ENCODE peak calls at places on chromosomes 11 and 22, in seven cellular contexts. O is GM12878, S is SK-N-SH, I is H1, B is HCT116, N is HepG2, J is K562. D is an unnamed sample.

GRCh38 chr22:47178339-47178738 is 415.9 kb downstream of the TBC1D22A start:
- DNase-seq in O (no peak), S (no peak), I (no peak), B (no peak), N (no peak), J (no peak), D (no peak)

GRCh38 chr11:110430267-110431211 is 791 bp downstream of the FDX1 start:
- DNase-seq in O (peak), S (no peak), I (no peak), B (no peak), N (peak), J (no peak), D (peak)

GRCh38 chr11:77197626-77198320 is 69.7 kb downstream of the MYO7A start:
- DNase-seq in O (no peak), S (no peak), I (no peak), B (no peak), N (no peak), J (no peak), D (no peak)

GRCh38 chr22:36151006-36151595 is 9.5 kb downstream of the APOL3 start:
- DNase-seq in O (no peak), S (no peak), I (no peak), B (no peak), N (no peak), J (no peak), D (no peak)

GRCh38 chr22:26981111-26981510 is 323.7 kb downstream of the MIAT start:
- DNase-seq in O (no peak), S (no peak), I (no peak), B (no peak), N (no peak), J (no peak), D (no peak)

GRCh38 chr11:34926831-34927132 is 10.4 kb downstream of the PDHX start:
- DNase-seq in O (no peak), S (no peak), I (no peak), B (no peak), N (no peak), J (no peak), D (no peak)

GRCh38 chr11:78840190-78840589 is 265.5 kb upstream of the NARS2 start:
- DNase-seq in O (no peak), S (peak), I (no peak), B (no peak), N (no peak), J (no peak), D (no peak)

GRCh38 chr22:44828193-44828592 is 75.8 kb downstream of the ARHGAP8 start:
- DNase-seq in O (no peak), S (peak), I (no peak), B (no peak), N (no peak), J (peak), D (no peak)

GRCh38 chr11:11387201-11387600 is 34.2 kb upstream of the CSNK2A3 start:
- DNase-seq in O (no peak), S (no peak), I (no peak), B (no peak), N (no peak), J (no peak), D (no peak)

GRCh38 chr11:45087301-45087700 is 59.1 kb upstream of the PRDM11 start:
- DNase-seq in O (no peak), S (no peak), I (no peak), B (no peak), N (no peak), J (no peak), D (no peak)

GRCh38 chr11:64164392-64165312 is 1.3 kb downstream of the MACROD1 start:
- DNase-seq in O (no peak), S (no peak), I (no peak), B (no peak), N (peak), J (no peak), D (peak)

GRCh38 chr22:19543970-19544708 is 19.9 kb upstream of the CLDN5 start:
- DNase-seq in O (no peak), S (peak), I (no peak), B (no peak), N (peak), J (peak), D (no peak)

GRCh38 chr11:63937713-63938480 is 905 bp upstream of the NAA40 start:
- DNase-seq in O (no peak), S (peak), I (no peak), B (no peak), N (no peak), J (peak), D (peak)

GRCh38 chr22:17368727-17369552 is at the start of gene CECR2:
- DNase-seq in O (peak), S (peak), I (peak), B (peak), N (no peak), J (peak), D (peak)

DNA sequence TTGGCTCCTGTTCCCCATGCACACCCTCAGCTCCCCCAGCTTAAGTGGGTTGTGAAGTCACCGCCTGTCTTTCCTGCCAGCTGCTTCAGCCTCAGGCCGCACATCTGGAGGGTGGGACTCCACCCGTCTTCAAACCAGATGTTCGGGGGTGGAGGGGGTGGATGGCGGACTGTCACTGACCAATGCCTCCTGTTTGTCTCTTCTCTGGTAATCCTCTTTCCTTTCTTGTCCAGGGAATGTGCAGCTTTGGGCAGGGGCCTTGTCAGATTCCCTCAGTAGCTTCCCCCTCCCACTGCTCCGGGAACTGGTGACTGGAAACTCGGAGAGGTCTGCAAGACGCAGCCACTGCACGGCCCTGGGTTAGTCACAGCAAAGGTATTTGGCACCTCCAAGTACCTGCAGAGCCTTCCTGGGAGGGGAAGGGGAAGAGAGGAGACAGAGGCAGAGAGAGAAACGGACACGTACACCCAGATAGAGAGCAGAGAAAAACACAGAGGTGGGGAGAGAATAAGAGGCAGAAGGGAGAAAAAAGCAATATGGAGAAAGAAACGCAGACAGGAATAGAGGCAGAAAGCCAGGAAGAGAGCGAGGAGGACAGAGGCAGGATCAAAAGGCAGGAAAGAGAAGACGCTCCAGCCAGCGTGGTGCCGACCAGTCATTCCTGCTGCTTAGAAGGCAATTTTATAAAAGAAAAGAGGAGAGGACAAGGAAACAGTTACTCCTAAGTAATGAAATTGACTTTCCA is 56.1 kb upstream of the TIMP3 start:
- DNase-seq in O (no peak), S (peak), I (peak), B (peak), N (no peak), J (no peak), D (peak)
- TF ChIP-seq JUND in O (no peak), S (no peak), I (no peak), B (peak), N (no peak), J (no peak), D (no peak)

DNA sequence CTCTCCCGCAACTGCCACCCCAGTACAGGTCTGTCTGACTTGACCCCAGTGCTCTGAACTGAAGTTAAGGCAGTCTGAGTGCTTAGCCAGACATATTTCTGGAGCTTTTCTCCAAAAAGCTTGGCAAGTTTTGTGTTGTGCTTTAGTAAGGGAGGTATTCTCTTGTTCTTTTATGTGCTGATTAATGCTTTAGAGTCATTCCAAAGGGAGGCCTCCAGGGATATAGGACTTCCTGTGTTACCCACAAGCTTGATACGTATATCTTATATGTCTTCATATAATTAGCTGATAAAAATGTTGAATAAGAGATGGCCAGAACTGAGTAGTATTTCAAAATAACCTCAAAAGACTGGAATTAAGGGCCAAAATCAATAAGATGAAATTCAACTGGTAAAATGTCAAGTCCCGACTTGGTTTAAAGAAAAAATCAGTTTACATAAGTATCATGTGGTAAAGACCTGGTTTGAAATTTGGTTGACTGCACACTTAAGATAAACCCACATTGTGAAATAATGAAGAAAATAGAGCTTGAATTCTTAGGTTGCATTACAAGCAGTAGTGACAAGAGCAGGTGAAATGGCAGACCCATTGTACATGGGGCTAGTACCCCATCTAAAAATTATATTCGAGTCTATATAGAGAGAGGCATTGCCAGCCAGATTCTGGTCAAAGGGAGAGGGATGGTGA is 226.9 kb downstream of the SNX19 start:
- DNase-seq in O (no peak), S (no peak), I (no peak), B (no peak), N (no peak), J (no peak), D (no peak)
- TF ChIP-seq JUND in O (no peak), S (no peak), I (no peak), B (no peak), N (no peak), J (no peak), D (no peak)

GRCh38 chr22:43126506-43127165 is 16.1 kb downstream of the BIK start:
- DNase-seq in O (no peak), S (peak), I (no peak), B (peak), N (peak), J (peak), D (no peak)
- TF ChIP-seq JUND in O (no peak), S (no peak), I (no peak), B (peak), N (peak), J (no peak), D (no peak)

GRCh38 chr11:2587976-2588748 is 111.6 kb downstream of the KCNQ1OT1 start:
- DNase-seq in O (no peak), S (peak), I (no peak), B (no peak), N (no peak), J (no peak), D (no peak)

GRCh38 chr11:2587132-2587930 is 112.5 kb downstream of the KCNQ1OT1 start:
- DNase-seq in O (no peak), S (peak), I (no peak), B (no peak), N (no peak), J (no peak), D (no peak)

GRCh38 chr11:2590131-2590950 is 109.5 kb downstream of the KCNQ1OT1 start:
- DNase-seq in O (no peak), S (peak), I (no peak), B (no peak), N (no peak), J (no peak), D (no peak)

GRCh38 chr11:2589538-2589934 is 110.3 kb downstream of the KCNQ1OT1 start:
- DNase-seq in O (no peak), S (peak), I (no peak), B (no peak), N (no peak), J (no peak), D (no peak)

GRCh38 chr11:2588809-2589537 is 110.8 kb downstream of the KCNQ1OT1 start:
- DNase-seq in O (no peak), S (peak), I (no peak), B (no peak), N (no peak), J (no peak), D (no peak)
- TF ChIP-seq JUND in O (no peak), S (no peak), I (no peak), B (no peak), N (no peak), J (no peak), D (no peak)

DNA sequence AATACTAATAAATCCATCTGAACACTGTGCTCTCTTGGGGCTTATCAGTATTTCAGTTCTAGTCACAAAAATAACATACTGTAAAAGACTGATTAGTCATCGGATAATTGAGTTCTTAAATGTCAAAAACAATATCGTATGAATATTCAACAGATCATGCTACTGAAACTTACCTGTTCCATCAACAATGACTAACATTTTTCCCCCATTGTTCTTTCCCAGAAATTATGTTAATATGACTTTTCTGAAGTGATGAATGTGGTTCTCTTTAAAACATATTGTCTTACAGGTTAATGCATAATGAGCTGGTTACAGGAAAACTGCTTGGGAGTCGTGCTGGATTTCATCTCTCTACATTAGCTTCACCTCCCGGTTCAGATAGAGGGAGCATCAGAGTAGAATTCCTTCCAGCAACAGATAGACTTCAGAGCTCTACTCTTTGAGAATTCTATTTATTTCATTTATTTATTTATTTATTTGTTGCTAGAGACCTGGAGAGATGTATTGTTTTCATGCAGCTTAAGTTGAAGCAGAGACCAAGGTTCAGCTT is 387.9 kb downstream of the NXPE2 start:
- DNase-seq in O (no peak), S (no peak), I (no peak), B (no peak), N (no peak), J (no peak), D (no peak)
- TF ChIP-seq JUND in O (no peak), S (no peak), I (no peak), B (no peak), N (no peak), J (no peak), D (no peak)

D was measured in T47D.